ENCODE peak calls at places on chromosomes 2 and 18, in six cellular contexts. One of them, this sample, is unnamed. For H3K9me3 and H3K4me1, the result is how much of the 10 kb centered on the place peaks cover.

GRCh38 chr2:55827855-55828254 is 95.7 kb downstream of the EFEMP1 start:
- DNase-seq in HCT116: no peak
- DNase-seq in right lobe of liver: no peak
- DNase-seq in endodermal cell: no peak
- DNase-seq in A549: no peak
- DNase-seq in neuronal stem cell: no peak
- DNase-seq in this sample: no peak

GRCh38 chr2:229429529-229430067 is 158.5 kb upstream of the PID1 start:
- DNase-seq in HCT116: no peak
- DNase-seq in right lobe of liver: no peak
- DNase-seq in endodermal cell: no peak
- DNase-seq in A549: no peak
- DNase-seq in neuronal stem cell: no peak
- DNase-seq in this sample: no peak

GRCh38 chr2:237279012-237279768 is 134.8 kb downstream of the COL6A3 start:
- DNase-seq in HCT116: no peak
- DNase-seq in right lobe of liver: no peak
- DNase-seq in endodermal cell: no peak
- DNase-seq in A549: no peak
- DNase-seq in neuronal stem cell: no peak
- DNase-seq in this sample: no peak

GRCh38 chr2:219769044-219770030 is 141.9 kb downstream of the SLC4A3 start:
- DNase-seq in HCT116: no peak
- DNase-seq in right lobe of liver: no peak
- DNase-seq in endodermal cell: no peak
- DNase-seq in A549: no peak
- DNase-seq in neuronal stem cell: no peak
- DNase-seq in this sample: no peak

GRCh38 chr2:102664439-102665042 is 45.2 kb downstream of the SLC9A2 start:
- DNase-seq in HCT116: peak
- DNase-seq in right lobe of liver: no peak
- DNase-seq in endodermal cell: no peak
- DNase-seq in A549: peak
- DNase-seq in neuronal stem cell: no peak
- DNase-seq in this sample: no peak

GRCh38 chr2:15293262-15293937 is 267.7 kb downstream of the NBAS start:
- DNase-seq in HCT116: no peak
- DNase-seq in right lobe of liver: no peak
- DNase-seq in endodermal cell: no peak
- DNase-seq in A549: no peak
- DNase-seq in neuronal stem cell: no peak
- DNase-seq in this sample: no peak

GRCh38 chr2:20509301-20509765 is 62.5 kb downstream of the RHOB start:
- DNase-seq in HCT116: no peak
- DNase-seq in right lobe of liver: no peak
- DNase-seq in endodermal cell: no peak
- DNase-seq in A549: no peak
- DNase-seq in neuronal stem cell: no peak
- DNase-seq in this sample: no peak

GRCh38 chr2:195898505-195898904 is 170.1 kb downstream of the DNAH7 start:
- DNase-seq in HCT116: peak
- DNase-seq in right lobe of liver: peak
- DNase-seq in endodermal cell: no peak
- DNase-seq in A549: no peak
- DNase-seq in neuronal stem cell: peak
- DNase-seq in this sample: peak

GRCh38 chr18:44805176-44805575 is 124.5 kb downstream of the SETBP1 start:
- DNase-seq in HCT116: no peak
- DNase-seq in right lobe of liver: no peak
- DNase-seq in endodermal cell: no peak
- DNase-seq in A549: no peak
- DNase-seq in neuronal stem cell: no peak
- DNase-seq in this sample: no peak

DNA sequence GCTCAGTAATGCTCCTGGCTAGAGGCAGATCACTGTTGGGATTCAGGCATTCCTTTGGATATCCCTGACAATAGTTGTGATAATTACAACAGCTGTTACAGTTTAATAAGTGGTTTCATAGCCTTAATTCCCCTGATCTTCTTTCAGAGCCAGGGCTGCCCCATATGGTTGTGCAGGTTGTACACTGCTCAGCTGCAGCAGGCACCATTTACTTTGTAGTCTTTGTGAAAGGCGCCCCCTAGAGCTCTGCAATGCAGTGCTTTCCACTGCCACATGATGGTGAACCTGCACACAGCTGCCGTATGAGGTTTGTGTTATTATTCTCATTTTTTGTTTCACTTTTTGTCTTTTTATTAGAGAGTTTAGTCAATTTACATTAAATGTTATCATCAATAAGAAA is 239.1 kb downstream of the KCNS3 start:
- DNase-seq in HCT116: peak
- DNase-seq in right lobe of liver: no peak
- DNase-seq in endodermal cell: peak
- DNase-seq in A549: no peak
- DNase-seq in neuronal stem cell: no peak
- DNase-seq in this sample: no peak
- H3K9me3 ChIP-seq in HCT116: under half
- H3K9me3 ChIP-seq in right lobe of liver: under half
- H3K9me3 ChIP-seq in endodermal cell: under half
- H3K9me3 ChIP-seq in A549: under half
- H3K9me3 ChIP-seq in neuronal stem cell: under half
- H3K9me3 ChIP-seq in this sample: under half

DNA sequence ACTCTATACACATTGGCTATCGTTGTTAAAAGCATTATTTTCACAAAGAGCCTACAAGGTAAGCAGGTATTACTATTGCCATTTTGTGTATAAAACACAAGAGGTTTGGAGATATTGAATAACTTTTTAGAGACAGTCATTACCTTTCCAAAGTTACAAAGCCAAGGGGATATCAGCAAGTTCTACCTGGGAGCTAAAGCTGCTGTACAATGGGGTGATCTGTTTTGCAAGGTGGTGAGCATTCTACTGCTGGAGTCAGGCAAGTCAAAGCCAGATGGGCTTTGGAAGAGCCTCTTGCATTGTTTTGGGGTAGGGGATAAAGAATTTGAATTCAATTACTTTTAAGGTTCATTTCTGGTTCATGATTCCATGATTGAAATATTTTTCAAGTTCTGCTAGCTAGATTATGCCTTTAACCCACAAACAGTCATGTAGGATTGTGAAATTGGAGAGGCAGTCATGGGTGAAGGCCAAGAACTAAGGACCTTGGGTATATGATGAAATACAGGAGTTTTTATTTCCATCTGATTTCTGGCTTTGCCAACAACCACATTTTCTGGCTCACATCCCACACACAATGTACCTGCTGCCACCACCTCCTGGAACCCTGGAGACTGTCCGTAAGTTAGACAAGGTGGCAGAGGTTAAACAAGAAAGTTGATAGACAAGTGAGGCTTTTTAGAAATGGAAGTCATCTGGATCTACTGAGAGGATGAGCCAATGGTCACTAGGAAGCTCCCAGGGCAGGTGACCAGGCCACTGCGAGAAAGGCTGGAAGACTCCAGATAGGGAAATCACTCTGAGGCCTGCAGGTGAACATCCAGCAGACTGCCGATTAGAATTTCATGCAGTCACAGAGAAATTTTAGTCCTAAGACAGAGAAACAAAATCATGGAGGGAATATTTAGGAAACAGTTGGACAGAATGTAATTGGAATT is 402.1 kb downstream of the ALK start:
- DNase-seq in HCT116: no peak
- DNase-seq in right lobe of liver: peak
- DNase-seq in endodermal cell: no peak
- DNase-seq in A549: no peak
- DNase-seq in neuronal stem cell: no peak
- DNase-seq in this sample: peak
- H3K4me1 ChIP-seq in HCT116: under half
- H3K4me1 ChIP-seq in right lobe of liver: under half
- H3K4me1 ChIP-seq in endodermal cell: under half
- H3K4me1 ChIP-seq in A549: under half
- H3K4me1 ChIP-seq in neuronal stem cell: under half
- H3K4me1 ChIP-seq in this sample: under half

GRCh38 chr18:38473535-38473934 is 907.9 kb upstream of the CELF4 start:
- DNase-seq in HCT116: no peak
- DNase-seq in right lobe of liver: no peak
- DNase-seq in endodermal cell: no peak
- DNase-seq in A549: no peak
- DNase-seq in neuronal stem cell: no peak
- DNase-seq in this sample: no peak

DNA sequence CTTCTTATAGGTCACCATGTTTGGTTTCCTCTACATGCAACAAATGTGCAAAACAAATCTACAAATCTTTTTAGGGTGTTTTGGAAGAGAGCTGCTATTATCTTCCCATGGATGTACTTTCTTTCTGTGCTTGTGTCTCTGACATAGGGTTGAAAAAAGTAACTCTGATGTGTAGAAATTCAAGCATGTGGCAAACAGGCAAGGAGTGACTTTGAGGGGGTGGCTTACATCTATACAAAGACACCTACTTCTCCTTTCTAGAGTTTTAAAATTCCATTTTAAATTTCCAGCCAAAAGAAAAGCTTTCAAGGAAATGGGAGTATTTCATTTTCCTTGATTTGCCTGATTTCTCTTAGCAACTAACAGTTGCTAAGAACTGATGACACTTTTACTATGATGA is 904.8 kb upstream of the CELF4 start:
- DNase-seq in HCT116: no peak
- DNase-seq in right lobe of liver: no peak
- DNase-seq in endodermal cell: no peak
- DNase-seq in A549: no peak
- DNase-seq in neuronal stem cell: no peak
- DNase-seq in this sample: no peak
- H3K9me3 ChIP-seq in HCT116: under half
- H3K9me3 ChIP-seq in right lobe of liver: under half
- H3K9me3 ChIP-seq in endodermal cell: under half
- H3K9me3 ChIP-seq in A549: under half
- H3K9me3 ChIP-seq in neuronal stem cell: under half
- H3K9me3 ChIP-seq in this sample: under half

DNA sequence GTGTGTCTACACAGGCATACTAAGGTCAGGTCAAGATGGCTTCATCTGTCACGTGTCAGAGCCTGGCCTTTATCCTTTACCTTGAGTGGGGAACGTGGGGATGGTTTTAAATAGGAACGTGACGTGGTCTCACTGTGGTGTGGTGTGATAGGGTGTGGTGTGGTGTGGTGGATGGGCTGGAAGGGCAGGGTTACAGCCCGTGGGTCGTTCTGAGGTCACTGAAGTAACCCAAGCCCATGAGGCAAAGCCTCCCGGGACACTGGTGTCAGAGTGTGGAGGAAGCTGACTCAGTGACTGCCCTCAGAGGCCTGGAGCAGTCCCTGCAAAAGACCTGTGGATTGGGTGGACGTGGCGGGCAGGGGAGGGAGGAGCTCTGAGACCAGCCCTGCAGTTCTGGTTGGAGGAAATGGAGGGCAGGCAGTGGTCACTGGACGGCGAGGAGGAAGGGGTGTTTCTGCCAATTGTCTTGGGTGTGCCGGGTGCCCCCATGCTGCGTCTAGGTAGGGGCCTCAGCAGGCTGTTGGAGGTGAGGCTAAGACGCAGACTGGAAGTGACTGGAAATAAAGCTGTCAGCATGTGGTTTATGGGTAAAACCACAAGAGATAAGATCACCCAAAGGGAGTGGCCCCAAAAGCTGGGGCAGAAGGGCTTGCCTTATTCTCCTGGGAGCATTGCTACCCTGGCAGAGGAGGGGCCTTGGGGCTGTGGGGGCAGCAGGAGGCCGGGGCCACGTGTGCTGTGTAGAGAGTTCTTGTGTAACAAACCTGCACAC is 84.8 kb downstream of the SH3RF3 start:
- DNase-seq in HCT116: no peak
- DNase-seq in right lobe of liver: no peak
- DNase-seq in endodermal cell: no peak
- DNase-seq in A549: no peak
- DNase-seq in neuronal stem cell: no peak
- DNase-seq in this sample: no peak
- H3K4me1 ChIP-seq in HCT116: under half
- H3K4me1 ChIP-seq in right lobe of liver: under half
- H3K4me1 ChIP-seq in endodermal cell: under half
- H3K4me1 ChIP-seq in A549: under half
- H3K4me1 ChIP-seq in neuronal stem cell: under half
- H3K4me1 ChIP-seq in this sample: under half

GRCh38 chr2:183148967-183149366 is 24.7 kb downstream of the NUP35 start:
- DNase-seq in HCT116: no peak
- DNase-seq in right lobe of liver: no peak
- DNase-seq in endodermal cell: no peak
- DNase-seq in A549: no peak
- DNase-seq in neuronal stem cell: no peak
- DNase-seq in this sample: no peak
- H3K9me3 ChIP-seq in HCT116: under half
- H3K9me3 ChIP-seq in right lobe of liver: under half
- H3K9me3 ChIP-seq in endodermal cell: half or more
- H3K9me3 ChIP-seq in A549: under half
- H3K9me3 ChIP-seq in neuronal stem cell: under half
- H3K9me3 ChIP-seq in this sample: under half

GRCh38 chr2:233353769-233354499 is at the start of gene DGKD:
- DNase-seq in HCT116: peak
- DNase-seq in right lobe of liver: peak
- DNase-seq in endodermal cell: peak
- DNase-seq in A549: peak
- DNase-seq in neuronal stem cell: peak
- DNase-seq in this sample: peak
- H3K4me1 ChIP-seq in HCT116: half or more
- H3K4me1 ChIP-seq in right lobe of liver: under half
- H3K4me1 ChIP-seq in endodermal cell: under half
- H3K4me1 ChIP-seq in A549: half or more
- H3K4me1 ChIP-seq in neuronal stem cell: under half
- H3K4me1 ChIP-seq in this sample: under half

GRCh38 chr18:14930576-14930975 is 182.6 kb downstream of the ANKRD30B start:
- DNase-seq in HCT116: no peak
- DNase-seq in right lobe of liver: no peak
- DNase-seq in endodermal cell: no peak
- DNase-seq in A549: no peak
- DNase-seq in neuronal stem cell: no peak
- DNase-seq in this sample: no peak
- H3K9me3 ChIP-seq in HCT116: under half
- H3K9me3 ChIP-seq in right lobe of liver: under half
- H3K9me3 ChIP-seq in endodermal cell: half or more
- H3K9me3 ChIP-seq in A549: under half
- H3K9me3 ChIP-seq in neuronal stem cell: under half
- H3K9me3 ChIP-seq in this sample: under half

GRCh38 chr2:110770308-110770695 is 37.9 kb downstream of the ACOXL start:
- DNase-seq in HCT116: no peak
- DNase-seq in right lobe of liver: no peak
- DNase-seq in endodermal cell: no peak
- DNase-seq in A549: no peak
- DNase-seq in neuronal stem cell: no peak
- DNase-seq in this sample: peak
- H3K4me1 ChIP-seq in HCT116: under half
- H3K4me1 ChIP-seq in right lobe of liver: under half
- H3K4me1 ChIP-seq in endodermal cell: under half
- H3K4me1 ChIP-seq in A549: under half
- H3K4me1 ChIP-seq in neuronal stem cell: under half
- H3K4me1 ChIP-seq in this sample: under half

This sample was measured in thyroid gland.